ENCODE peak calls at places on chromosome 19, in six cellular contexts. Z, G, H, L, D and S are unnamed samples.

GRCh38 chr19:33063356-33064116 is 1.2 kb downstream of the RHPN2 start:
- DNase-seq in H (peak; percentile 17), L (peak; percentile 66), D (peak; percentile 43), G (peak; percentile 73), Z (peak; percentile 20), S (no peak)

GRCh38 chr19:52871466-52871865 is 14.0 kb upstream of the ZNF468 start:
- DNase-seq in D (no peak), L (no peak), H (no peak), G (no peak), Z (no peak), S (no peak)

GRCh38 chr19:20079487-20079886 is 1.7 kb downstream of the ZNF90 start:
- DNase-seq in D (peak; percentile 6), Z (no peak), L (peak; percentile 5), H (no peak), G (no peak), S (no peak)

GRCh38 chr19:51978882-51979281 is 7.8 kb downstream of the ZNF350 start:
- DNase-seq in D (no peak), G (no peak), H (no peak), L (no peak), Z (no peak), S (no peak)

GRCh38 chr19:6568010-6568411 is 22.9 kb downstream of the CD70 start:
- DNase-seq in Z (no peak), D (no peak), G (no peak), H (no peak), L (no peak), S (no peak)

GRCh38 chr19:3304871-3305423 is 61.4 kb upstream of the NFIC start:
- DNase-seq in H (peak; percentile 67), G (peak; percentile 79), D (peak; percentile 76), L (peak; percentile 77), Z (peak; percentile 78), S (no peak)

GRCh38 chr19:7899751-7900352 is 3.8 kb upstream of the MAP2K7 start:
- DNase-seq in L (no peak), Z (no peak), D (no peak), H (no peak), G (no peak), S (no peak)

GRCh38 chr19:29798783-29799182 is 13.0 kb upstream of the CCNE1 start:
- DNase-seq in H (no peak), L (peak; percentile 59), G (no peak), Z (no peak), D (peak; percentile 17), S (peak; percentile 5)

GRCh38 chr19:2221250-2221831 is 14.8 kb downstream of the PLEKHJ1 start:
- DNase-seq in G (no peak), H (no peak), Z (no peak), D (no peak), L (no peak), S (peak; percentile 41)

GRCh38 chr19:5631511-5632240 is 8.8 kb downstream of the SAFB start:
- DNase-seq in D (peak; percentile 35), G (no peak), L (peak; percentile 53), Z (peak; percentile 32), H (no peak), S (no peak)

GRCh38 chr19:32998722-32999121 is 26.7 kb downstream of the FAAP24 start:
- DNase-seq in D (no peak), L (no peak), Z (no peak), G (no peak), H (no peak), S (no peak)

GRCh38 chr19:273393-273792 is 17.8 kb downstream of the PLPP2 start:
- DNase-seq in G (no peak), H (no peak), L (no peak), Z (no peak), D (no peak), S (no peak)

GRCh38 chr19:2251577-2252480 is 2.7 kb downstream of the AMH start:
- DNase-seq in D (no peak), H (no peak), Z (no peak), G (no peak), L (no peak), S (no peak)

GRCh38 chr19:34495416-34495815 is 13.9 kb downstream of the WTIP start:
- DNase-seq in D (no peak), G (no peak), L (no peak), H (no peak), Z (no peak), S (no peak)

GRCh38 chr19:34500656-34501120 is 19.1 kb downstream of the WTIP start:
- DNase-seq in Z (no peak), L (no peak), D (no peak), H (no peak), G (no peak), S (no peak)

GRCh38 chr19:17215125-17215971 is at the start of gene USE1:
- DNase-seq in Z (peak; percentile 90), L (peak; percentile 89), G (peak; percentile 93), H (peak; percentile 92), D (peak; percentile 91), S (peak; percentile 66)

DNA sequence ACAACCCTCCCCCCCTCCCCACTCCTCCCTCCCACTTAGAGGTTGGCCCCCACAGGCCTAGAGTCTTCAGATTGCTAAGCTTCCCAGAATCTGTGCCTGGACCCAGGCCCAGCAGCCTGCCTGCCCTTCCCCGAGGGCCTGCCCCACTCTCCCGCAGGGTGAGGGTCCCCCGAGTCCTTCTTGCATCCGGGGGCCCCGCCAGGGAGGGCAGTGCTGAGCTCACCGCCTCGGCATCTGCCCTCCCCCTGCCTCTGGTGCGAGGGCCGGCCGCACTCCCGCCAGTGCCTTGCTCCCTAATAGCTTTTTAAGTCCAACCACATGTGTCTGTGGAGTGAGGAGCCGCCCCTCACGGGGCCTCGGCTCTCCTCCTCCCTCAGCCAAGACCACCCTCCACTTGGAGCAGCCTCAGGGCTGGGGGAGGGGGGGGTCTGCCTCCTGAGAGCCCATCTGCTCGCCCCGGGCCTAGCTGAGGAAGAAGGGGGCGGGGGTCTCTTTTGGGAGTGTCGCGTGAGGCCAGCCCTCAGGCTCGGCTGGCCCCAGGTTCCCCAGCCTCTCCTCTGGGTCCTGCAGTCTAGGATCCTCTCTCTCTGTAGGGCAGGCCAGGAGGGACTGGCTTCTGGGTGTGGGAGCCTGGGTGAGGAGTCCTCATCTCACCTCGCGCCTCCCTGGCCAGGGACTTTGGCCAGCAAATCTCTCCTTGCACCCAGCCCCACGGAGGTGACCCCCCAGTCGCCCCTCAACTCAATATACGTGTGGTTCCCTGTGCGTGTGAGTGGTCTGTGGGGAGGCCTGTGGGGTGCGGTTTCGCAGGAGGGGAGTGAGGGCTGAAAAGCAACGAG is 47.2 kb downstream of the LYL1 start:
- DNase-seq in Z (peak; percentile 92), G (peak; percentile 52), D (peak; percentile 95), L (peak; percentile 96), H (peak; percentile 78), S (peak; percentile 77)
- H3K4me3 ChIP-seq in Z (peak overlapping the region; percentile 21), G (peak overlapping the region; percentile 16), D (peak overlapping the region; percentile 27), L (peak overlapping the region; percentile 49), H (no peak overlapping the region), S (peak overlapping the region; percentile 26)

GRCh38 chr19:45863840-45864628 is at the start of gene FOXA3:
- DNase-seq in Z (peak; percentile 28), L (no peak), H (no peak), G (peak; percentile 81), D (peak; percentile 25), S (no peak)
- H3K4me3 ChIP-seq in Z (peak within 1 kb of the TSS; percentile 99), L (peak within 1 kb of the TSS; percentile 57), H (peak within 1 kb of the TSS; percentile 98), G (peak within 1 kb of the TSS; percentile 97), D (peak within 1 kb of the TSS; percentile 67), S (peak within 1 kb of the TSS; percentile 40)

DNA sequence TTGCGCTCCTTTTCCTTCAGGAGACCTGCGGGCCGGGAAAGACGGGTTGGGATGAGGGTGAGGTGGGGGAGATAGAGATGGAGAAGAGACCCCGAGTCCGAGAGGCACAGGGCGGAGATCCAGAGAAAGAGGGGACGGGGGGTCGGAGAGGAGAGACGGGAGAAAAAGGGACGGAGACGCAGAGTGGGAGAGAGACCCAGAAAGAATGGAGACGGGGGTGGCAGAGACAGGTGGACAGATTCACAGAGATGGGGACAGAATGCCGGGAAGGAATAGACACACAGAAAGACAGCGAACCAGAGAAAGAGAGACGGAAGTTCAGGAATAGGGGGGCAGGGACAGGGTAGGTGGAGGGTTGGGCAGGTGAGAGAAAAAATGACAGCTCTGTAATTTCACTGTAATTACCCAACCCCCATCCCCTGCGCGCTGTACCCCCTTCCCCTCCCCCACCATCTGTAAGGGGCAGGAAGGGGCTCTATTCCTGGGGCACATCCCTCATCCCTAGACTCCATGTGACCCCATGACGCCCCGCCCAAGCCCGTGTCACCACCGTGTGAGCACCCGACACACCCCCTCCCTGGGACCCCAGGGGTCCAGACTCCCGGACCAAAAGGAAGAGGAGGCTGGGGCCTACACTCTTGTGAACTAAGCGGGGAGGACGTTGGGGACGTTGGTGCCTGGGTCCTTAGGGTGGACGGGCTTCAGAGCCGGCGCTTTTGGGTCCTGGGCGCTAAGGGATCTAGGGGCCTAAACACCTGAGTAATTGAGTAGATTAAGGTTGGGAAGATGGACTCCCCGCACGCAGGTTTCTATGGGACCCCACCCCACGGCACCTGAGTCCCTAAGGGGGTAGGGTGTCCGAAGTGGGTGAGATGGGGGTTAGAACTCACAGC is 967 bp downstream of the DBP start:
- DNase-seq in G (no peak), H (peak; percentile 69), L (no peak), Z (peak; percentile 66), D (no peak), S (no peak)
- H3K4me3 ChIP-seq in G (peak overlapping the region; percentile 77), H (peak overlapping the region; percentile 60), L (peak overlapping the region; percentile 73), Z (peak overlapping the region; percentile 49), D (peak overlapping the region; percentile 60), S (peak overlapping the region; percentile 56)

GRCh38 chr19:40528533-40529092 is 48.1 kb upstream of the SHKBP1 start:
- DNase-seq in L (no peak), G (no peak), H (no peak), D (no peak), Z (no peak), S (no peak)
- H3K4me3 ChIP-seq in L (no peak overlapping the region), G (no peak overlapping the region), H (no peak overlapping the region), D (no peak overlapping the region), Z (no peak overlapping the region), S (no peak overlapping the region)

DNA sequence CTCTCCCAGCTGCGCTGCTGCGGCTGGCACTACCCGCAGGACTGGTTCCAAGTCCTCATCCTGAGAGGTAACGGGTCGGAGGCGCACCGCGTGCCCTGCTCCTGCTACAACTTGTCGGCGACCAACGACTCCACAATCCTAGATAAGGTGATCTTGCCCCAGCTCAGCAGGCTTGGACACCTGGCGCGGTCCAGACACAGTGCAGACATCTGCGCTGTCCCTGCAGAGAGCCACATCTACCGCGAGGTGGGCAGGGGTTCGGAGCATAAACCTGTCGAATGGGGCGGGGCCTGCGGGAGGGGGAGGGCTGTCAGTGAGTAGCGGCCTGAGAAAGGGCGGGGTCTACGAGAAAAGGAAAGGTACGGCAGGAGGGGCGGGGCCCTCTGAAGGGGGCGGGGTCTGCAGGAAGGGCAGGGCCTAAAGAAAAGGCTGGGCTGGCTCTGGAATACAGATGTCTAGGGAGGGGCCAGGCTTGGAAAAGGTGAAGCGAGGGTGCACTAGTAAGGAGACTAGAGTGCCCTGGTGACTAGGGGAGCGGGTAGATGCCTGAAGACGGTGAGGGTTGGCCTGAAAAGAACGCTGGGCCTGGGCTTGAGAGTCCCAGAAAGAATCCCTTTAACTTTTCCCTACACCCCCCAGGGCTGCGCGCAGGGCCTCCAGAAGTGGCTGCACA is 3.6 kb downstream of the CD37 start:
- DNase-seq in Z (peak; percentile 75), H (peak; percentile 69), G (peak; percentile 96), D (peak; percentile 44), L (no peak), S (no peak)
- H3K4me3 ChIP-seq in Z (peak overlapping the region; percentile 35), H (peak overlapping the region; percentile 27), G (peak overlapping the region; percentile 56), D (peak overlapping the region; percentile 13), L (peak overlapping the region; percentile 17), S (peak overlapping the region; percentile 38)

DNA sequence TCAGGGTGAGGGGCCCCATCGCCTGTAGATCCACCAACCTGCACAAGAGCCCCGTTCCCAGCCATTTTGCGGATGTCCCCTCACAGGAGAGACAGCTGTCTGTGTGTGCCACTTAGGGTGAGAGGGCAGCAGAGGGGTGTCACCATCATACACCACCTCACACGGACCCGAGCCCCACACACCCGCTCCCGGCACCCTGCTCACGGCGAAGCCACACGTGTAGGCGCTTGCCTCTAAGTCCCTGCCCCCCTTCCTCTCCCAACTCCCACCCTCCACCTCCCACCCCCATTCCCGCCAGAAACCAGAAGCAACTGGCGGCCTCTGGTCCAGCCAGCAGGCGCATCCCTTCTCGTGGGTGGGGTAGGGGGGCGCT is 4.0 kb upstream of the DPF1 start:
- DNase-seq in Z (no peak), L (no peak), D (no peak), H (no peak), G (no peak), S (no peak)
- H3K4me3 ChIP-seq in Z (no peak overlapping the region), L (no peak overlapping the region), D (no peak overlapping the region), H (no peak overlapping the region), G (peak overlapping the region; percentile 35), S (no peak overlapping the region)